ENCODE peak calls at places on chromosomes 1 and 21, in five cellular contexts. W is GM23338, B is MM.1S, X is aorta, G is IMR-90. U is an unnamed sample.

GRCh38 chr1:43994794-43995790 is 3.7 kb downstream of the CCDC24 start:
- DNase-seq in W (peak; percentile 87), B (peak; percentile 22), X (no peak), G (no peak), U (peak; percentile 29)

GRCh38 chr1:200153277-200154055 is 126.0 kb downstream of the NR5A2 start:
- DNase-seq in W (no peak), B (peak; percentile 15), X (no peak), G (no peak), U (no peak)

GRCh38 chr1:211135342-211135950 is 1.5 kb upstream of the KCNH1 start:
- DNase-seq in W (peak; percentile 72), B (peak; percentile 76), X (no peak), G (peak; percentile 70), U (peak; percentile 82)

GRCh38 chr1:10761503-10762152 is 34.8 kb downstream of the CASZ1 start:
- DNase-seq in W (peak; percentile 35), B (no peak), X (no peak), G (no peak), U (no peak)

GRCh38 chr1:216140650-216141547 is 282.3 kb downstream of the USH2A start:
- DNase-seq in W (no peak), B (no peak), X (no peak), G (peak; percentile 34), U (peak; percentile 77)

GRCh38 chr1:235503333-235504121 is 725 bp downstream of the B3GALNT2 start:
- DNase-seq in W (peak; percentile 73), B (peak; percentile 69), X (peak; percentile 71), G (peak; percentile 41), U (peak; percentile 79)

GRCh38 chr1:156524481-156524869 is 23.9 kb upstream of the MEF2D start:
- DNase-seq in W (no peak), B (peak; percentile 35), X (no peak), G (no peak), U (no peak)

GRCh38 chr1:175237389-175237788 is 44.8 kb upstream of the KIAA0040 start:
- DNase-seq in W (no peak), B (peak; percentile 90), X (no peak), G (no peak), U (no peak)

GRCh38 chr1:21703318-21703963 is 34.3 kb upstream of the RAP1GAP start:
- DNase-seq in W (peak; percentile 48), B (no peak), X (no peak), G (peak; percentile 88), U (peak; percentile 80)

GRCh38 chr21:32046191-32046590 is 173.4 kb downstream of the HUNK start:
- DNase-seq in W (no peak), B (no peak), X (no peak), G (no peak), U (no peak)

GRCh38 chr21:32043458-32043857 is 170.6 kb downstream of the HUNK start:
- DNase-seq in W (no peak), B (no peak), X (no peak), G (no peak), U (no peak)

GRCh38 chr21:32048353-32048752 is 175.5 kb downstream of the HUNK start:
- DNase-seq in W (peak; percentile 18), B (no peak), X (no peak), G (no peak), U (no peak)

DNA sequence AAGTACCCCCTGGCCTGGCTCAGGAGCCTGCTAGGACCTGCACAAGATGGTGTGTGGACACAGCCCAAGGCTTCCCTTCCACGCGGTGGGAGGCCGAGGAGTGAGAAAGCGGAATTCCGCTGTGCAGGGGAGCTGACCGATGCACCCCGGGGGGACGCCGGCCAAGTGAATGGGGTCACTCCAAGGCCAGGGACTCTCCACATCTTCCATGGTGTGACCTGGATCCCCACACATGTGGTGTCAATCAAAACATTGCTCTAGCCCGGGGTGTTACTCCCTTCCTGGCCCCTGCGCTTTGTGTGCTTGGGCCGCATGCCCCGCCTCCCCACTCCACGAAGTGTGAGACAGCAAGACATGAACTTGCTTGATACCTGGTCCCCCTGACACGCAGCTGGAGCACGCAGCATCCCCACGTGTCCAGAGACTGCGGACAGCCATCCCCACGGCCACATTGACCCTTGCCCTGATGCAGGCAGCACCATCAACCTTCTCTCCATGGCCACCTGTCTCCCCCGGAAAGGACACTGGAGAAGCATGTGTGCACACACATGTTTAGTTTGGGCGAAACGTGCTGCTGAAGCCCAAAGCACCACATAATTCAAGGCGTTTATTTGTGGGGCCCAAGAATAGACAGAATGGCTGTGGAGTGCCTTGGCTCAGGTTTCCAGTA is 171.5 kb downstream of the HUNK start:
- DNase-seq in W (no peak), B (no peak), X (no peak), G (no peak), U (no peak)
- H3K4me3 ChIP-seq in W (no peak overlapping the region), B (no peak overlapping the region), X (no peak overlapping the region), G (no peak overlapping the region), U (no peak overlapping the region)

DNA sequence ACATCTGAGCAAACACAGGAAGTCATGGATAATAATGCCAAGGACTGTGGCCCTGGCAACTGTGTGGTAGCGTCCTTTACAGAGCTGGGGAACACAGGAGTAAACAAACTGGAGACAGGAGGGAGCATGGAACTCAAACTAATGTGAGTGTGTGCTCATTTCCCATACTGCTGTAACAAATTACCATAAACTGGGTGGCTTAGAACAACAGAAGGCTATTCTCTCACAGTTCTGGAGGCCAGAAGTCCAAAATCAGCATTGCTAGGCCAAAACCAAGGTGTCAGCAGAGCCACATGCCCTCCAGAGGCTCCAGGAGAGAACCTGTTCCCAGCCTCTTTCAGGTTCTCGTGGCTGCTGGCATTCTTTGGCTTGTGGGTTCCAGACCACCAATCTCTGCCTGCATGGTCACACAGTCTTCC is 106.3 kb downstream of the TGFBR3 start:
- DNase-seq in W (no peak), B (no peak), X (no peak), G (no peak), U (no peak)
- H3K4me1 ChIP-seq in W (peaks cover 15% of the 10 kb centered on the region), B (no peaks in the 10 kb centered on the region), X (peaks cover 5% of the 10 kb centered on the region), G (peaks cover 20% of the 10 kb centered on the region), U (peaks cover 92% of the 10 kb centered on the region)

DNA sequence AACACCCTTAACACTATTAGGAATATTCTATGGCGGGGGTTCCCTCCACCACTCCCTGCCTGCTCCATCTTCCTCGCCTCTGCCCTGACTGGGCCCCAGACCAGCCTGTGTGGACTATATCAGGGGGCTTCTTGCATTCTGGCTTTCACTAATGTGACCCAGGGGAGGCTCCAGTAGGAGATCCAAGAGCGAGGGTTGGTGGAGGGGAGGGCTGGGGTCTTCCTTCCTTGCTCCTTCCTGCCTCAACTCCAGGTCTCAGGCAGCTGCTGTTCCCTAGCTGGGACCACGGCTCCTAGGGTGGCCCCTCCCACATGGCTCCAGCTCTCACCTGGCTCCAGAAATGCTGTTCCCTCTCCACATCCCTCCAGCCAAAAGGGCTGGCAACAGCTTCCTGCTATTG is 257.4 kb downstream of the MATN1 start:
- DNase-seq in W (no peak), B (no peak), X (no peak), G (no peak), U (no peak)
- H3K4me3 ChIP-seq in W (no peak overlapping the region), B (no peak overlapping the region), X (no peak overlapping the region), G (no peak overlapping the region), U (no peak overlapping the region)

GRCh38 chr1:2315711-2316450 is 75.5 kb downstream of the MORN1 start:
- DNase-seq in W (no peak), B (no peak), X (no peak), G (no peak), U (peak; percentile 5)
- H3K4me1 ChIP-seq in W (peaks cover 9% of the 10 kb centered on the region), B (no peaks in the 10 kb centered on the region), X (no peaks in the 10 kb centered on the region), G (peaks cover 32% of the 10 kb centered on the region), U (peaks cover 29% of the 10 kb centered on the region)

GRCh38 chr1:66282343-66282852 is 251.6 kb upstream of the SGIP1 start:
- DNase-seq in W (no peak), B (peak; percentile 99), X (peak; percentile 54), G (peak; percentile 95), U (peak; percentile 71)

GRCh38 chr1:66283583-66284041 is 250.3 kb upstream of the SGIP1 start:
- DNase-seq in W (no peak), B (peak; percentile 12), X (no peak), G (peak; percentile 67), U (no peak)

GRCh38 chr1:66284746-66285145 is 249.2 kb upstream of the SGIP1 start:
- DNase-seq in W (no peak), B (no peak), X (no peak), G (no peak), U (no peak)

GRCh38 chr1:66281808-66282207 is 252.1 kb upstream of the SGIP1 start:
- DNase-seq in W (no peak), B (no peak), X (no peak), G (no peak), U (no peak)

DNA sequence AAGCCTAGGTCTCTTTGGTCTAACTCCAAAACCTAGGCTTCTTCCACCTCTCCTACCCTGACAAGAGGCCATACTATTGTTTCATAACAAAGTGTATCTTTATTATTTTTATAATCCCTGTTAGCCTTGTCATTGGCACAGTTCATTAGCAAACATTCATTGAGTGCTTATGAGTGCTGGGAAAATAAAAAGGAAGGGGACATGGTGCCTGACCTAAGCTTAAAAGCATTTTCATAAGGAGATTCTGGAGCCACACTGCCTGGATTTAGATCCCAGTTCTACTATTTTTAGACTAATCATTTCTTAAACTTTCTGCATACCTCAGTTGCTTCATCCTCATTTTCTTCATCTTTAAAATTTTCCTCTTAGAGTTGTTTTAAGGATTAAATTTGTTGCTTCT is 251.1 kb upstream of the SGIP1 start:
- DNase-seq in W (no peak), B (no peak), X (no peak), G (peak; percentile 35), U (no peak)
- H3K4me3 ChIP-seq in W (no peak overlapping the region), B (peak overlapping the region; percentile 4), X (no peak overlapping the region), G (no peak overlapping the region), U (no peak overlapping the region)

GRCh38 chr21:38170705-38171682 is 85.8 kb upstream of the KCNJ15 start:
- DNase-seq in W (peak; percentile 16), B (no peak), X (no peak), G (peak; percentile 29), U (no peak)
- H3K4me1 ChIP-seq in W (peaks cover 13% of the 10 kb centered on the region), B (no peaks in the 10 kb centered on the region), X (peaks cover 5% of the 10 kb centered on the region), G (peaks cover 15% of the 10 kb centered on the region), U (peaks cover 51% of the 10 kb centered on the region)

DNA sequence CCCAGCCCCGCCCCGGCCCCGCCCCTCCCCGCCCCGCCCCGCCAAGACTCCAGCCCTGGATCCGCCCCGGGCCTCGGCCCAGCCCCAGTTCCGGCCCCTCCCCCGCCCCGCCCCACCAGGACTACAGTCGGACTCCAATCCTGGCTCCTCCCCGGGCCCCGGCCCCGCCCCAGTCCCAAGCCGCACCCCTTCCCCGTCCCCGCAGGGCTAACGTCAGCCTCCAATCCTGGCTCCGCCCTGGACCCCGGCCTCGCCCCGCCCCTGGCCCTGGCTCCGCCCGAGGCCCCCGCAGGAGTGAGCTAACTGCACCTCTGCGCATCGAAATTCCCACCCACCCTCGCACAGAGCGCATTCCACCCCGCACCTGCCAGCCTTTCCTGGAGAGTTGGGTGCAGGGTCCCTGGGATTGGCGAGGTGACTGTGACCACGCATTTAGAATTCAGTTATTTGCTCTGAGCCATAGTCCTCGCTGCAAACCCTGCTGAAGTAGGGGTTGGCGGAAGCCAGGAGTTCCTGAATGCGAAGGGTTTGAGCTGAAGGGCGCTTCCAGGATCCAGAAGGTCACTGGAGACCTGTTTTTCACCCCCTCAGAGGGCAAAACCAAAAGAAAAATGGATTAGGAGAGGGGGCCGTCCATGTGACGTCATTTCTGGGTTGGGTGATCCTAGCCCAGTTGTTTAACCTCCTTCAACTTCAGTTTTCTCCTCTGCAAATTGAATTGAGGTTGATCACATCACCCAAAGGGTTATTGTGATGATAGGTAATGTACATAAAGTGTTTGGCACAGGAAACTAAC is 631 bp upstream of the IGSF8 start:
- DNase-seq in W (peak; percentile 97), B (peak; percentile 98), X (peak; percentile 99), G (peak; percentile 87), U (peak; percentile 99)
- H3K4me3 ChIP-seq in W (peak overlapping the region; percentile 77), B (peak overlapping the region; percentile 74), X (peak overlapping the region; percentile 31), G (peak overlapping the region; percentile 64), U (peak overlapping the region; percentile 79)

GRCh38 chr1:109826446-109826845 is 62.7 kb upstream of the EPS8L3 start:
- DNase-seq in W (no peak), B (no peak), X (no peak), G (no peak), U (no peak)
- H3K4me1 ChIP-seq in W (peaks cover 7% of the 10 kb centered on the region), B (no peaks in the 10 kb centered on the region), X (peaks cover 7% of the 10 kb centered on the region), G (peaks cover 27% of the 10 kb centered on the region), U (peaks cover 81% of the 10 kb centered on the region)

U was measured in adipocyte.